ENCODE peak calls at places on chromosome 17, in eight cellular contexts. U is NT2/D1, N is fibroblast of lung, B is ovary, C is OCI-LY7, K is H1, M is tibial artery, Y is sigmoid colon. P is an unnamed sample. For H3K9me3, the result is how much of the 10 kb centered on the place peaks cover.

GRCh38 chr17:81471804-81472456 is 40.7 kb downstream of the ACTG1 start:
- DNase-seq in U (peak), N (peak), B (peak), C (peak), K (no peak), M (peak), Y (peak), P (no peak)

GRCh38 chr17:76373481-76373825 is 11.0 kb upstream of the SPHK1 start:
- DNase-seq in U (no peak), N (peak), B (no peak), C (no peak), K (no peak), M (no peak), Y (no peak), P (no peak)

GRCh38 chr17:43723697-43724359 is 34.8 kb downstream of the SOST start:
- DNase-seq in U (no peak), N (peak), B (no peak), C (no peak), K (no peak), M (peak), Y (no peak), P (no peak)

GRCh38 chr17:7167832-7168231 is 11.3 kb downstream of the ASGR1 start:
- DNase-seq in U (no peak), N (no peak), B (no peak), C (no peak), K (no peak), M (peak), Y (no peak), P (no peak)

GRCh38 chr17:50347894-50348291 is 2.0 kb downstream of the XYLT2 start:
- DNase-seq in U (no peak), N (no peak), B (no peak), C (no peak), K (no peak), M (no peak), Y (no peak), P (no peak)

GRCh38 chr17:49210158-49211029 is at the start of the genes ABI3 and GNGT2:
- DNase-seq in U (no peak), N (peak), B (peak), C (peak), K (no peak), M (no peak), Y (no peak), P (peak)

GRCh38 chr17:74429604-74430384 is 2.1 kb upstream of the GPRC5C start:
- DNase-seq in U (no peak), N (no peak), B (peak), C (no peak), K (no peak), M (no peak), Y (no peak), P (no peak)

GRCh38 chr17:57636985-57637667 is 108.0 kb downstream of the CCDC182 start:
- DNase-seq in U (no peak), N (peak), B (no peak), C (peak), K (no peak), M (no peak), Y (no peak), P (no peak)

GRCh38 chr17:78583091-78583490 is 5.9 kb upstream of the DNAH17 start:
- DNase-seq in U (no peak), N (no peak), B (no peak), C (peak), K (no peak), M (no peak), Y (no peak), P (no peak)

GRCh38 chr17:82388223-82388921 is 16.8 kb downstream of the UTS2R start:
- DNase-seq in U (no peak), N (no peak), B (no peak), C (no peak), K (no peak), M (no peak), Y (no peak), P (peak)

GRCh38 chr17:50517504-50518264 is 9.4 kb downstream of the MYCBPAP start:
- DNase-seq in U (no peak), N (no peak), B (no peak), C (no peak), K (no peak), M (no peak), Y (no peak), P (no peak)

GRCh38 chr17:71830916-71831315 is 289.9 kb upstream of the SOX9 start:
- DNase-seq in U (no peak), N (no peak), B (no peak), C (no peak), K (peak), M (no peak), Y (no peak), P (no peak)

GRCh38 chr17:57604771-57605733 is 140.0 kb downstream of the CCDC182 start:
- DNase-seq in U (no peak), N (peak), B (peak), C (peak), K (no peak), M (no peak), Y (peak), P (peak)

GRCh38 chr17:21303441-21304065 is 19.0 kb downstream of the MAP2K3 start:
- DNase-seq in U (no peak), N (no peak), B (peak), C (no peak), K (no peak), M (peak), Y (peak), P (peak)

GRCh38 chr17:21301593-21302550 is 17.4 kb downstream of the MAP2K3 start:
- DNase-seq in U (no peak), N (no peak), B (no peak), C (no peak), K (no peak), M (no peak), Y (no peak), P (no peak)

GRCh38 chr17:21300601-21301571 is 16.4 kb downstream of the MAP2K3 start:
- DNase-seq in U (no peak), N (no peak), B (no peak), C (no peak), K (no peak), M (no peak), Y (peak), P (no peak)

GRCh38 chr17:21304091-21304490 is 19.6 kb downstream of the MAP2K3 start:
- DNase-seq in U (no peak), N (no peak), B (peak), C (no peak), K (no peak), M (peak), Y (peak), P (peak)

DNA sequence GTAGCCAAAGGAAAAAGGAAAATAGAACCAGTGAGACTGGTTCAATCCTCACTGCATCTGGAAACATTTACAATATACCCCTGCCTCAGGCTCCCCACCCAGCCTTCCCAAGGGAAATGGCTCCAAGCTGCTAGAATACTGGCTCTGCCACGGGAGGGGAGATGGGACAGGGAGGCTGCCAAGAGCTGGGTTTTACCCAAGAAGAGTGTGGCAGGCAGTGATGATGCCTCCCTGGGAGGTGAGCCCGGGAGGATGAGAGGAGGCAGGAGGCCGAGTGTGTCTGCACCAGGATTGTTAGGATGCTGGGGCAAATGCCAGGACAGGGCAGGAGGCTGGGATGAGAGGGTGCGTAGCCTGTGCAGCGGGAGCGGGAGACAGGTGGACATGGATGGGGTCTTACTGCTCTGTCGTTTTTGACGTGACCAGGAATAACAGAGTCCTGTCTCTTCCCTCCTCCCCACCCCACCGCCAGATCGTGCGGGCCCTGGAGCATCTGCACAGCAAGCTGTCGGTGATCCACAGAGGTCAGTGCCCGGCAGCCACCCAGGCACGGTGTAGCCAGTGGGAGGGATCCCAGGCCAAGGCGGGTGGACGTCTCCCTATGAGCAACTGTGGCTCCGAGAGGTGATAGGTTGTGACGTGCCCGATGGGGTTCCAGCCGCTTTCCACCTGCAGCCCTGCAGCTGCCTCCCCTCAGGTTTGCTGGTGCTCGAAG is 18.4 kb downstream of the MAP2K3 start:
- DNase-seq in U (no peak), N (no peak), B (no peak), C (no peak), K (no peak), M (no peak), Y (peak), P (no peak)
- H3K9me3 ChIP-seq in U (under half), N (under half), B (under half), C (under half), K (under half), M (under half), Y (under half), P (under half)

GRCh38 chr17:8619294-8619693 is 11.2 kb downstream of the MYH10 start:
- DNase-seq in U (no peak), N (no peak), B (no peak), C (no peak), K (no peak), M (no peak), Y (no peak), P (no peak)
- H3K4me3 ChIP-seq in U (no peak), N (no peak), B (no peak), C (no peak), K (no peak), M (peak), Y (no peak), P (no peak)

DNA sequence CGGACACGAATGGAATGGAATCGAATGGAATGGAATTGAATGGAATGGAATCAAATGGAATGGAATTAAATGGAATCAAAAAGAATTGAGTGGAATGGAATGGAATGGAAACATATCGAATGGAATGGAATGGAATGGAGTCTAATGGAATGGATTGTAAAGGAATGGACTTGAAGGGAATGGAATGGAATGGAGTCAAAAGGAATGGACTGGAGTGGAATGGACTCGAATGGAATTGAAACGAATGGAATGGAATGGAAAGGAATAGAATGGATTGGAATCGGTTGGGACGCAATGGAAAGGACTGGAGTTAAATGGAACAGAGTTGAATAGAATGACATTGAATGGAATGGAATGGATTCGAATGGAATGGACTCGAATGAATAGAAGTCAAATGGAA is 486.9 kb upstream of the WSB1 start:
- DNase-seq in U (no peak), N (no peak), B (no peak), C (no peak), K (no peak), M (no peak), Y (no peak), P (no peak)
- H3K9me3 ChIP-seq in U (half or more), N (under half), B (under half), C (half or more), K (half or more), M (under half), Y (under half), P (half or more)

DNA sequence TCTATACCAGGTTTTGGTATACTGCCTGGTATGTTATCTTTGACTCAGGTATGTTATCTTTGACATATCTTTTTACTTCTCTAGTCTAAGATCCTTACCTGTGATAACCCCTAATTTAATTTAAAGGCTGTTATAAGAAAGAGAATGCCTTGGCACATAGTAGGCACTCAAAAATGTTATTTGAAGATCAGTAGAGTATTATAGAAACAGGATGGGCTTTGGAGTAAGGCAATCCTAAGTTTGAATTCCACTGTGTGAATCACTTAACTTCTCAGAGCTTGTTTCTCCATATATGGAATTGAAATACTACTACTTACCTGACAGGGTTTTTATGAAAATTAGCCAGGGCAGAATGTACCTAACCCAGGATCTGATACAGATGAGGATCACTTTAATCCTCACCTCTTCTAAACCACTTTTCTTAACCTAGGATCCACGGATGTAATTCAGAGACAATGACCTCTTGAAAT is 1.2 kb downstream of the BRIP1 start:
- DNase-seq in U (no peak), N (peak), B (no peak), C (peak), K (no peak), M (no peak), Y (no peak), P (no peak)
- H3K4me3 ChIP-seq in U (peak), N (peak), B (no peak), C (peak), K (peak), M (no peak), Y (no peak), P (no peak)

GRCh38 chr17:70109497-70109896 is 34.5 kb downstream of the KCNJ16 start:
- DNase-seq in U (no peak), N (no peak), B (no peak), C (no peak), K (no peak), M (no peak), Y (no peak), P (no peak)

GRCh38 chr17:70107441-70107840 is 32.4 kb downstream of the KCNJ16 start:
- DNase-seq in U (no peak), N (no peak), B (no peak), C (no peak), K (no peak), M (no peak), Y (no peak), P (no peak)

GRCh38 chr17:70110443-70110880 is 35.4 kb downstream of the KCNJ16 start:
- DNase-seq in U (no peak), N (peak), B (no peak), C (no peak), K (no peak), M (no peak), Y (no peak), P (no peak)

GRCh38 chr17:70106551-70106950 is 31.5 kb downstream of the KCNJ16 start:
- DNase-seq in U (no peak), N (no peak), B (no peak), C (no peak), K (no peak), M (no peak), Y (no peak), P (no peak)

GRCh38 chr17:70108166-70108565 is 33.1 kb downstream of the KCNJ16 start:
- DNase-seq in U (no peak), N (no peak), B (no peak), C (no peak), K (no peak), M (no peak), Y (no peak), P (no peak)
- H3K9me3 ChIP-seq in U (under half), N (under half), B (under half), C (under half), K (under half), M (under half), Y (under half), P (under half)

GRCh38 chr17:69947027-69947759 is 127.8 kb upstream of the KCNJ16 start:
- DNase-seq in U (no peak), N (peak), B (no peak), C (no peak), K (no peak), M (no peak), Y (no peak), P (no peak)

GRCh38 chr17:69948406-69948805 is 126.6 kb upstream of the KCNJ16 start:
- DNase-seq in U (no peak), N (no peak), B (no peak), C (no peak), K (no peak), M (no peak), Y (no peak), P (no peak)

GRCh38 chr17:69945698-69946185 is 129.3 kb upstream of the KCNJ16 start:
- DNase-seq in U (no peak), N (peak), B (no peak), C (no peak), K (no peak), M (no peak), Y (no peak), P (no peak)

GRCh38 chr17:69944406-69944805 is 130.6 kb upstream of the KCNJ16 start:
- DNase-seq in U (no peak), N (no peak), B (no peak), C (no peak), K (no peak), M (no peak), Y (no peak), P (no peak)

GRCh38 chr17:69943058-69943457 is 132.0 kb upstream of the KCNJ16 start:
- DNase-seq in U (no peak), N (no peak), B (no peak), C (no peak), K (no peak), M (no peak), Y (no peak), P (no peak)
- H3K4me3 ChIP-seq in U (no peak), N (no peak), B (no peak), C (no peak), K (no peak), M (no peak), Y (no peak), P (no peak)

DNA sequence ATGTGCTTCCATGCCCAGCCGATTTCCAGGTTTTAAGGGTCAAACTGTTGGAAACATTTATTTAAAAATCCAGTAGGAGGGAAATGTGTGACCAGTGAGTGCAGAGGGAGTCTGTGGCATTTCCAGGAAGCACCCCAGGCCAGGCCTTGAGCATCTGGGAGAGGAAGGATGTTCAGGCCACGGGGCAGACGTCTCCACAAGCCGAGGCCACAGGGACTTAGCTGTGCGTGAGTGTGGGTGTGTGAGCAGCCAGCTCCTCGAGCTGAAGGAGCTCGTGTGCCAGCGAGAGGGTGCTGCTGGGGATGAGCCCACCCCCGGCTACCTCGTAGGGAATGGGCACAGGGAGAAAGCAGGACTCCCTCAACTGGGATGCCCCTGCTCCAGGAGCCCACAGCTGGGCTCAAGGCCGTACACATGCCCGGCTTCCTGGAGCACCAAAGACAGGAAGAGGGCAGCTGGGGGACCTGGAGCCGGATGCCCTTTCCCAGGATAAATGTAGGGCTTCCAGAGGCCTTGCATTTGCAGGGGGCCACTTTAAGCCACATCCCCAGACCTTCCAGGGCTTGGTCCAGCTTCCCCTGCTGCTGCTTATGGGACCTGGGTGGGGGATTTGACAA is 12.5 kb downstream of the NPTX1 start:
- DNase-seq in U (no peak), N (no peak), B (no peak), C (no peak), K (no peak), M (no peak), Y (no peak), P (no peak)
- H3K9me3 ChIP-seq in U (under half), N (under half), B (under half), C (under half), K (under half), M (under half), Y (under half), P (under half)

P was measured in left ventricle myocardium inferior.